ENCODE peak calls at places on chromosomes 2 and 18, in six cellular contexts. H is GM12891, Y is HCT116, G is prostate gland, S is stomach, Z is GM23338. B is an unnamed sample.

GRCh38 chr2:68379184-68379708 is 14.2 kb downstream of the PLEK start:
- DNase-seq in G (no peak), H (no peak), Z (no peak), S (no peak), Y (no peak), B (no peak)

GRCh38 chr2:175166216-175166824 is 1.7 kb downstream of the ATF2 start:
- DNase-seq in S (no peak), G (no peak), Z (no peak), Y (no peak), H (no peak), B (no peak)

GRCh38 chr2:9543557-9543956 is 12.1 kb downstream of the ADAM17 start:
- DNase-seq in S (no peak), Y (no peak), H (no peak), G (no peak), Z (no peak), B (no peak)

GRCh38 chr2:128302744-128303067 is 16.0 kb downstream of the HS6ST1 start:
- DNase-seq in S (no peak), H (no peak), G (no peak), Y (no peak), Z (no peak), B (no peak)

GRCh38 chr2:73291461-73292315 is 1.7 kb downstream of the EGR4 start:
- DNase-seq in Z (peak), Y (no peak), G (no peak), S (no peak), H (no peak), B (no peak)

GRCh38 chr2:186459009-186459408 is 27.1 kb upstream of the ZC3H15 start:
- DNase-seq in S (no peak), Z (peak), H (no peak), G (no peak), Y (peak), B (no peak)

GRCh38 chr2:54605836-54606235 is 117.6 kb upstream of the EML6 start:
- DNase-seq in S (no peak), H (no peak), Y (no peak), G (no peak), Z (no peak), B (no peak)

GRCh38 chr2:136863874-136864273 is 98.5 kb downstream of the THSD7B start:
- DNase-seq in S (no peak), Y (no peak), H (no peak), G (no peak), Z (no peak), B (no peak)

GRCh38 chr2:187615364-187615763 is 61.1 kb upstream of the TFPI start:
- DNase-seq in Z (no peak), H (no peak), G (no peak), S (no peak), Y (no peak), B (no peak)

GRCh38 chr18:40583671-40584070 is 1371.4 kb upstream of the PIK3C3 start:
- DNase-seq in G (no peak), H (no peak), Z (no peak), Y (no peak), S (no peak), B (no peak)

GRCh38 chr2:237264480-237265219 is 149.3 kb downstream of the COL6A3 start:
- DNase-seq in S (no peak), Z (no peak), G (no peak), H (no peak), Y (no peak), B (no peak)

GRCh38 chr2:7866825-7867224 is 815.0 kb upstream of the ID2 start:
- DNase-seq in G (no peak), Y (no peak), S (no peak), H (no peak), Z (no peak), B (no peak)

GRCh38 chr2:12083713-12084420 is 337.4 kb downstream of the LPIN1 start:
- DNase-seq in G (no peak), Z (peak), H (no peak), Y (no peak), S (no peak), B (no peak)

GRCh38 chr2:200063155-200063554 is 107.8 kb downstream of the MAIP1 start:
- DNase-seq in S (no peak), Z (peak), H (no peak), Y (no peak), G (no peak), B (no peak)

GRCh38 chr2:137659616-137660015 is 304.7 kb upstream of the HNMT start:
- DNase-seq in Y (no peak), Z (peak), H (no peak), S (no peak), G (no peak), B (no peak)

GRCh38 chr2:226208726-226209125 is 590.9 kb downstream of the IRS1 start:
- DNase-seq in Z (no peak), H (no peak), S (no peak), Y (no peak), G (no peak), B (no peak)

GRCh38 chr2:161725297-161725696 is 101.1 kb downstream of the SLC4A10 start:
- DNase-seq in S (no peak), H (no peak), Y (no peak), G (no peak), Z (no peak), B (no peak)

GRCh38 chr2:222319576-222320440 is 21.0 kb upstream of the PAX3 start:
- DNase-seq in G (no peak), Y (no peak), H (no peak), S (no peak), Z (peak), B (no peak)

GRCh38 chr2:172711110-172711509 is 24.5 kb upstream of the RAPGEF4 start:
- DNase-seq in Y (no peak), H (no peak), Z (no peak), S (no peak), G (no peak), B (no peak)

GRCh38 chr2:242034996-242035814 is 165.7 kb downstream of the RTP5 start:
- DNase-seq in S (peak), Y (no peak), Z (no peak), G (no peak), H (no peak), B (no peak)

GRCh38 chr2:73292316-73292905 is 937 bp downstream of the EGR4 start:
- DNase-seq in S (no peak), Z (peak), Y (no peak), G (no peak), H (no peak), B (no peak)

GRCh38 chr18:10085405-10085804 is 171.6 kb downstream of the VAPA start:
- DNase-seq in S (no peak), Y (no peak), G (no peak), H (no peak), Z (no peak), B (no peak)

GRCh38 chr2:241804326-241805276 is 4.4 kb upstream of the NEU4 start:
- DNase-seq in Z (peak), S (no peak), G (no peak), H (peak), Y (no peak), B (peak)

GRCh38 chr18:56709463-56709862 is 58.3 kb downstream of the WDR7 start:
- DNase-seq in G (no peak), Y (peak), S (no peak), Z (peak), H (peak), B (peak)

GRCh38 chr2:118689033-118689432 is 158.4 kb downstream of the EN1 start:
- DNase-seq in Y (no peak), G (no peak), S (no peak), H (no peak), Z (no peak), B (no peak)

GRCh38 chr2:86249176-86249842 is 50.1 kb downstream of the MRPL35 start:
- DNase-seq in H (no peak), G (no peak), S (no peak), Y (peak), Z (peak), B (no peak)

GRCh38 chr2:239106314-239106908 is 258.5 kb downstream of the TWIST2 start:
- DNase-seq in Y (peak), Z (peak), S (peak), G (peak), H (peak), B (peak)

GRCh38 chr2:151999058-151999457 is 99.8 kb downstream of the CACNB4 start:
- DNase-seq in H (peak), G (no peak), Z (peak), S (peak), Y (peak), B (peak)

GRCh38 chr18:44938396-44939036 is 257.8 kb downstream of the SETBP1 start:
- DNase-seq in Z (peak), H (no peak), Y (no peak), S (peak), G (peak), B (no peak)

GRCh38 chr2:45892757-45893156 is 241.3 kb downstream of the PRKCE start:
- DNase-seq in S (no peak), G (no peak), H (no peak), Y (no peak), Z (no peak), B (no peak)

GRCh38 chr2:120783371-120783791 is 47.7 kb downstream of the GLI2 start:
- DNase-seq in Z (peak), S (peak), G (peak), H (no peak), Y (peak), B (no peak)

GRCh38 chr2:239184968-239185903 is 215.6 kb downstream of the HDAC4 start:
- DNase-seq in H (no peak), Y (no peak), Z (no peak), G (no peak), S (peak), B (no peak)

GRCh38 chr18:41323044-41323443 is 632.0 kb upstream of the PIK3C3 start:
- DNase-seq in Y (no peak), S (no peak), Z (no peak), G (no peak), H (no peak), B (no peak)

GRCh38 chr2:41294331-41294730 is 753.5 kb upstream of the PKDCC start:
- DNase-seq in Z (peak), Y (no peak), H (no peak), G (no peak), S (no peak), B (no peak)

GRCh38 chr18:58416704-58417683 is 211.9 kb downstream of the ALPK2 start:
- DNase-seq in S (no peak), Y (no peak), H (no peak), Z (no peak), G (no peak), B (no peak)

GRCh38 chr18:31301201-31301655 is 16.7 kb upstream of the DSG1 start:
- DNase-seq in S (no peak), G (no peak), H (no peak), Y (no peak), Z (peak), B (no peak)

GRCh38 chr2:181305151-181306123 is 151.7 kb upstream of the ITGA4 start:
- DNase-seq in H (no peak), Z (peak), Y (no peak), G (no peak), S (no peak), B (no peak)

GRCh38 chr18:49677081-49677480 is 115.2 kb downstream of the LIPG start:
- DNase-seq in H (no peak), Y (no peak), G (no peak), Z (no peak), S (no peak), B (no peak)

GRCh38 chr2:8116661-8117060 is 565.2 kb upstream of the ID2 start:
- DNase-seq in S (no peak), G (no peak), H (peak), Z (no peak), Y (no peak), B (no peak)

GRCh38 chr2:70340921-70341765 is 39.3 kb upstream of the FAM136A start:
- DNase-seq in Y (peak), G (peak), S (no peak), H (peak), Z (peak), B (peak)

DNA sequence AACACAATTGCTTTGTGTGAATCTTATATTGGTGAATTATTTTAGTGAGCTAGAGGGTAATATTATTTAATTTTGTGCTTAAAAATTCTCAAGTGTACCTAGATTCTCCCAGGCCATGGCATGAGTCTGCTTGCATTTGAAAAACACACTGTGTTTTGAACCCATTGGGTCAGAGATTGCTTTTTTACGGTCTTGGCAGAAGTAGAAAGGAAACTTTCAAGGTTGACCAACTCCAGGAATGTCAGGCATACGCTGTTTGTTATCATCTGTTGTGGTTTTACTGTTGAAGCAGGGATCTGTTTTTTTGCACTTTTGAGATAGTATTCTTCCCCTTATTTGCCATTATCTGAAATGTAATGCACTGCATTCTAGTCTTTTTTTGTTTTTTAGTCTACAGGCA is 377.4 kb downstream of the RPRM start:
- DNase-seq in Z (no peak), S (no peak), G (no peak), Y (no peak), H (no peak), B (no peak)
- TF ChIP-seq POLR2AphosphoS5 in Z (no peak), S (no peak), G (no peak), Y (no peak), H (no peak), B (no peak)

DNA sequence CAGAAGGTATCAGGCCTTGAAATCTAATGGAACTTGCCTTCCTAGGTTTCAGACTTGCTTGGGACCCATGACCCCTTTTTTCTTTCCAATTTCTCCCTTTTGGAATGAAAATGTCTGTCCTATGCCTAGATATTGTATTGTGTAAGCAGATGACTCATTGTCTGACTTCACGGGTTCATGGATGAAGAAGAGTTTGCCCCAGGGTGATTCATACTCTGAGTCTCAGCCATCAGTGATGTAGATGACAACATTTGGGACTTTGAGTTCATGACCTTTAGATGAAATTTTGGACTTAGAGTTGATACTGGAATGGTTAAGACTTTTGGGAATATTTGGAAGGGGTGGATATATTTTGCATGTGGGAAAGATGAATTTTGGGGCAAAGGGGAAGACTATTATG is 11.2 kb upstream of the SCYGR5 start:
- DNase-seq in Z (no peak), S (no peak), G (no peak), H (no peak), Y (peak), B (peak)
- TF ChIP-seq POLR2AphosphoS5 in Z (no peak), S (peak), G (no peak), H (no peak), Y (no peak), B (no peak)

GRCh38 chr2:27888790-27889189 is 1.4 kb downstream of the RBKS start:
- DNase-seq in G (no peak), Y (no peak), Z (no peak), H (no peak), S (no peak), B (no peak)
- TF ChIP-seq POLR2AphosphoS5 in G (no peak), Y (no peak), Z (no peak), H (no peak), S (no peak), B (no peak)

GRCh38 chr18:26406294-26406693 is 142.1 kb downstream of the KCTD1 start:
- DNase-seq in H (no peak), G (no peak), S (no peak), Z (no peak), Y (no peak), B (no peak)
- TF ChIP-seq POLR2AphosphoS5 in H (no peak), G (no peak), S (no peak), Z (no peak), Y (no peak), B (no peak)

GRCh38 chr2:105327690-105328089 is 1.8 kb downstream of the TGFBRAP1 start:
- DNase-seq in Y (no peak), G (no peak), H (no peak), S (no peak), Z (no peak), B (no peak)

GRCh38 chr2:105330681-105331375 is 1.3 kb upstream of the TGFBRAP1 start:
- DNase-seq in H (no peak), Y (no peak), Z (no peak), S (no peak), G (no peak), B (no peak)

GRCh38 chr2:105329561-105330495 is at the start of gene TGFBRAP1:
- DNase-seq in S (peak), G (peak), H (peak), Y (no peak), Z (peak), B (peak)

GRCh38 chr2:105329197-105329554 is 359 bp downstream of the TGFBRAP1 start:
- DNase-seq in S (no peak), H (no peak), Y (no peak), Z (no peak), G (no peak), B (no peak)

GRCh38 chr2:105328281-105329196 is 996 bp downstream of the TGFBRAP1 start:
- DNase-seq in H (no peak), G (peak), S (peak), Y (no peak), Z (peak), B (no peak)
- TF ChIP-seq POLR2AphosphoS5 in H (no peak), G (no peak), S (peak), Y (no peak), Z (no peak), B (no peak)

GRCh38 chr18:35231052-35231451 is 9.8 kb upstream of the ZNF397 start:
- DNase-seq in Y (peak), Z (peak), S (peak), G (peak), H (peak), B (peak)
- TF ChIP-seq POLR2AphosphoS5 in Y (no peak), Z (no peak), S (peak), G (peak), H (no peak), B (no peak)

GRCh38 chr18:63378919-63379638 is 12.1 kb upstream of the KDSR start:
- DNase-seq in Y (no peak), G (no peak), H (no peak), Z (peak), S (no peak), B (no peak)

GRCh38 chr18:63377275-63377980 is 10.4 kb upstream of the KDSR start:
- DNase-seq in H (no peak), S (no peak), Z (no peak), G (no peak), Y (no peak), B (no peak)

GRCh38 chr18:63376493-63377053 is 9.6 kb upstream of the KDSR start:
- DNase-seq in G (no peak), Z (no peak), S (no peak), H (no peak), Y (no peak), B (no peak)

GRCh38 chr18:63382843-63383242 is 15.8 kb upstream of the KDSR start:
- DNase-seq in Y (no peak), G (no peak), S (no peak), Z (no peak), H (no peak), B (no peak)

GRCh38 chr18:63379639-63379962 is 12.6 kb upstream of the KDSR start:
- DNase-seq in S (no peak), H (no peak), G (no peak), Z (no peak), Y (no peak), B (no peak)
- TF ChIP-seq POLR2AphosphoS5 in S (no peak), H (no peak), G (no peak), Z (no peak), Y (no peak), B (no peak)

DNA sequence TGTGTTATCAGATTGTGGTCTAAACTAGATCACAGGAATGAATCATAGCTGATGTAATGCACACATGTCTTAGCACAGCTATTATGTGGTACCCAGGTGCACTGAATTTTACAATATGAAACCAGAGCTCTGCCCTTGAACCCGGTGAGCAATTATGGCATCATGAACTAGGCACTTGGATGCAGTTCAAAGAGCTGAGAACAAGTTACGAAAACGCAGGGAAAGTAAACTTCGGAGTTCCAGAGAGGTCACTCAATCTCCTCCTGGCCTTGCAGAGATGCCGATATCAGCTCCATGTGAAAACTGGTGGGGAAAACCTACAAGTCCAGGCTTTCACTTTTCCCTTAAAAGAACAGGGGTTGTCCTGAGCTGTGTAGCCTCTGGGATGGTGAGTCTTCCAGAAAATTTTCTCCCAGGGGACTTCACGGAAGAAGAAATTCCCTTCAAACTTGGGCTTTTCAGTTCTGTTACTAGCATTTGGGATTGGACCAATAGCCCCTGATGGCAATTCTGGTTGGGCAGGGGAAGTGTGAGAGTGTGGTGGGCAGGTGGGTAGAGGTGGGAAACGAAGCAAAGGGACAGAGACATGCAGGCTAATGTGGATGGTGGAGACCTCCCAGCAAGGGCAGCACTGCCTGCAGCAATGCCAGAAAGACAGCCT is 71.1 kb upstream of the SH3BP4 start:
- DNase-seq in H (no peak), G (no peak), Y (peak), S (peak), Z (no peak), B (no peak)
- TF ChIP-seq POLR2AphosphoS5 in H (no peak), G (no peak), Y (peak), S (peak), Z (no peak), B (no peak)

GRCh38 chr2:196068271-196069209 is at the start of gene DNAH7:
- DNase-seq in Z (peak), Y (peak), H (peak), S (peak), G (peak), B (peak)
- TF ChIP-seq POLR2AphosphoS5 in Z (peak), Y (no peak), H (no peak), S (peak), G (peak), B (no peak)